ENCODE peak calls at places on chromosomes 3 and 15, in nine cellular contexts. K is psoas muscle; Q is type B pancreatic cell; C is GM23338; I is Calu3; E is OCI-LY7; G is CD8-positive, alpha-beta T cell; L is endodermal cell; T is activated B cell treated with CpG ODN at 0.5 μM for 24 hours. R is an unnamed sample.

GRCh38 chr3:106332884-106333283 is 464.1 kb upstream of the CBLB start:
- DNase-seq in K (no peak), Q (no peak), C (peak), I (peak), E (no peak), G (no peak), L (peak), T (no peak), R (no peak)

GRCh38 chr3:34203386-34203785 is 405.0 kb downstream of the PDCD6IP start:
- DNase-seq in K (no peak), Q (no peak), C (no peak), I (no peak), E (no peak), G (no peak), L (no peak), T (no peak), R (peak)

GRCh38 chr15:88657326-88658069 is 18.7 kb downstream of the ISG20 start:
- DNase-seq in K (no peak), Q (no peak), C (peak), I (peak), E (no peak), G (no peak), L (peak), T (no peak), R (peak)

GRCh38 chr3:61561374-61562041 is at the start of gene PTPRG:
- DNase-seq in K (peak), Q (peak), C (peak), I (peak), E (peak), G (no peak), L (peak), T (no peak), R (peak)

GRCh38 chr3:154324919-154325318 is 632 bp upstream of the DHX36 start:
- DNase-seq in K (no peak), Q (no peak), C (no peak), I (no peak), E (no peak), G (no peak), L (no peak), T (no peak), R (no peak)

GRCh38 chr3:49020335-49021212 is 1.3 kb upstream of the NDUFAF3 start:
- DNase-seq in K (peak), Q (no peak), C (peak), I (peak), E (peak), G (no peak), L (peak), T (no peak), R (peak)

GRCh38 chr3:108914774-108915641 is 38.7 kb downstream of the GUCA1C start:
- DNase-seq in K (no peak), Q (no peak), C (peak), I (peak), E (peak), G (peak), L (peak), T (no peak), R (peak)

GRCh38 chr15:68042156-68042854 is 11.8 kb upstream of the PIAS1 start:
- DNase-seq in K (no peak), Q (no peak), C (no peak), I (no peak), E (no peak), G (no peak), L (no peak), T (no peak), R (no peak)

GRCh38 chr3:81888822-81889557 is 127.5 kb upstream of the GBE1 start:
- DNase-seq in K (no peak), Q (no peak), C (no peak), I (no peak), E (no peak), G (no peak), L (no peak), T (no peak), R (no peak)

DNA sequence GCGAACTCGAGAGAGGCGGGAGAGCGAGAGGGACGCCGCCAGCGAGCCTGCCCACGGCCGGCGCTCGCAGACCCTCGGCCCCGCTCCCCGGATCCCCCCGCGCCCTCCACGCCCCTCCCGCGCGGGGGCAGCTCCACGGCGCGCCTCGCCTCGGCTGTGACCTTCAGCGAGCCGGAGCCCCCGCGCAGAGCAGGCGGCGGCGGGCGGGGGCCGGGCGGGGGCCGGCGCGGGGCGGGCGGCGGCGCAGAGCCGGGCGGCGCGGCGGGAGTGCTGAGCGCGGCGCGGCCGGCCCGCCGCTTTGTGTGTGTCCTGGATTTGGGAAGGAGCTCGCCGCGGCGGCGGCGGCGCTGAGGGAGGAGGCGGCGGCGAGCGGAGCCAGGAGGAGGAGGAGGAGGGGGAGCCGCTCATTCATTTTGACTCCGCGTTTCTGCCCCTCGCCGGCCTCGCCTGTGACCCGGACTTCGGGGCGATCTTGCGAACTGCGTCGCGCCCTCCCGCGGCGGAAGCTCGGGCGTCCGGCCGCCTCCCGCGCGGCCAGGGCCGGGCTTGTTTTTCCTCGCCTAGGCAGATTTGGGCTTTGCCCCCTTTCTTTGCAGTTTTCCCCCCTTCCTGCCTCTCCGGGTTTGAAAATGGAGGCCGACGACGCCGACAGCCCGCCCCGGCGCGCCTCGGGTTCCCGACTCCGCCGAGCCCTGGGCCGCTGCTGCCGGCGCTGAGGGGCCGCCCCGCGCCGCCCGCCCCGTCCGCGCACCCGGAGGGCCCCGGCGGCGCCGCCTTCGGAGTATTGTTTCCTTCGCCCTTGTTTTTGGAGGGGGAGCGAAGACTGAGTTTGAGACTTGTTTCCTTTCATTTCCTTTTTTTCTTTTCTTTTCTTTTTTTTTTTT is 557 bp downstream of the IGF1R start:
- DNase-seq in K (peak), Q (no peak), C (peak), I (peak), E (peak), G (no peak), L (peak), T (peak), R (peak)
- TF ChIP-seq CTCF in K (no peak), Q (no peak), C (no peak), I (no peak), E (no peak), G (no peak), L (no peak), T (no peak), R (peak)

GRCh38 chr3:136277115-136277514 is 27.0 kb downstream of the PCCB start:
- DNase-seq in K (no peak), Q (no peak), C (no peak), I (no peak), E (no peak), G (no peak), L (no peak), T (no peak), R (no peak)

GRCh38 chr3:136279092-136279491 is 29.0 kb downstream of the PCCB start:
- DNase-seq in K (no peak), Q (no peak), C (no peak), I (no peak), E (no peak), G (no peak), L (no peak), T (no peak), R (no peak)

GRCh38 chr3:136280961-136281360 is 30.8 kb downstream of the PCCB start:
- DNase-seq in K (no peak), Q (no peak), C (no peak), I (no peak), E (no peak), G (no peak), L (no peak), T (no peak), R (no peak)

GRCh38 chr3:136277634-136278033 is 27.5 kb downstream of the PCCB start:
- DNase-seq in K (no peak), Q (no peak), C (peak), I (no peak), E (no peak), G (no peak), L (peak), T (no peak), R (no peak)

DNA sequence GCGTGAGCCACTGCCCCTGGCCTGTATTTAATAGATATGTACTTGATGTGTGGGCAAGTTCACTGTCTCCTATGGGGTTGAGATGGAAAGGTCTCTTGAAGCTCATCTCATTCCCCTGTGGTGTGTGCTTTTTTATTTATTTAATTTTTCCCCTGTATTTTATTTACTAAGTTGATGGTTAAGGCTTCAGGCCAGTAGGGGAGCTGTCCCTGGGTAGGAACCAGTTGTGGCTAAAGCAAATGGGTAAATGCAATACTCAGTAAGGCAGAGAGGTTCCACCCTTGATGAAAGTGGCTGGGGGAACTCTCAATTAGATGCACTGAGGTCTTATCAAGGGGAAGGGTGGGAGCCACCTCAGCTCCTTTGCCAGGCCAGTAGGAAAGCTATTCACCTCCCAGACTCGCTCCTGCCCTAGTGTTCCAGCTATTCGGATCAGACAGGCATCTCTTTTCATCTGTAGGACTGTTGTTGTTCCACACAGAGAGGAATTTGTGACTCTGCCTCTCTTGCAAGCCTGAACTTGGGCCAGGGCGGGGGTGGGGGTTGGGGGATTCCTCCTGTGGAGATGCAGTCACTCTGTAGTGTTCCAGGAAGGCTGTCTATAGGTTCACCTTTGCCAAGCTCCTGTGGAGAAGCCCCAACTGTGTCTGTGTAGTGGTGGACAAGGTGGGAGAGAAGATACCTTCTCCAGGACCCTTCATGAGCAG is 26.1 kb downstream of the PCCB start:
- DNase-seq in K (no peak), Q (no peak), C (peak), I (no peak), E (no peak), G (no peak), L (no peak), T (no peak), R (no peak)
- TF ChIP-seq CTCF in K (no peak), Q (peak), C (peak), I (no peak), E (no peak), G (no peak), L (peak), T (no peak), R (peak)

GRCh38 chr3:179076243-179077027 is 4.8 kb upstream of the ZMAT3 start:
- DNase-seq in K (no peak), Q (no peak), C (no peak), I (no peak), E (no peak), G (no peak), L (no peak), T (no peak), R (no peak)

GRCh38 chr3:179083977-179084376 is 12.4 kb upstream of the ZMAT3 start:
- DNase-seq in K (no peak), Q (no peak), C (peak), I (no peak), E (no peak), G (no peak), L (no peak), T (no peak), R (no peak)

GRCh38 chr3:179079537-179079936 is 7.9 kb upstream of the ZMAT3 start:
- DNase-seq in K (no peak), Q (no peak), C (no peak), I (no peak), E (no peak), G (no peak), L (no peak), T (no peak), R (no peak)

GRCh38 chr3:179082416-179082815 is 10.8 kb upstream of the ZMAT3 start:
- DNase-seq in K (no peak), Q (no peak), C (no peak), I (no peak), E (no peak), G (no peak), L (no peak), T (no peak), R (no peak)

GRCh38 chr3:179081885-179082284 is 10.3 kb upstream of the ZMAT3 start:
- DNase-seq in K (no peak), Q (no peak), C (peak), I (no peak), E (no peak), G (no peak), L (no peak), T (no peak), R (no peak)
- TF ChIP-seq CTCF in K (no peak), Q (no peak), C (no peak), I (no peak), E (no peak), G (no peak), L (no peak), T (no peak), R (no peak)

GRCh38 chr3:126103121-126104027 is 19.4 kb upstream of the SLC41A3 start:
- DNase-seq in K (no peak), Q (peak), C (peak), I (no peak), E (peak), G (no peak), L (peak), T (no peak), R (no peak)
- TF ChIP-seq CTCF in K (no peak), Q (no peak), C (peak), I (no peak), E (peak), G (no peak), L (peak), T (no peak), R (peak)

GRCh38 chr3:127746400-127747057 is 73.8 kb downstream of the ABTB1 start:
- DNase-seq in K (no peak), Q (no peak), C (no peak), I (peak), E (no peak), G (no peak), L (no peak), T (no peak), R (no peak)

GRCh38 chr3:127747066-127747465 is 74.3 kb downstream of the ABTB1 start:
- DNase-seq in K (no peak), Q (no peak), C (no peak), I (no peak), E (no peak), G (no peak), L (no peak), T (no peak), R (no peak)

GRCh38 chr3:127748754-127749327 is 73.5 kb downstream of the MGLL start:
- DNase-seq in K (no peak), Q (no peak), C (no peak), I (no peak), E (no peak), G (no peak), L (no peak), T (no peak), R (no peak)

GRCh38 chr3:127749361-127749760 is 73.0 kb downstream of the MGLL start:
- DNase-seq in K (no peak), Q (no peak), C (no peak), I (no peak), E (no peak), G (no peak), L (no peak), T (no peak), R (no peak)

DNA sequence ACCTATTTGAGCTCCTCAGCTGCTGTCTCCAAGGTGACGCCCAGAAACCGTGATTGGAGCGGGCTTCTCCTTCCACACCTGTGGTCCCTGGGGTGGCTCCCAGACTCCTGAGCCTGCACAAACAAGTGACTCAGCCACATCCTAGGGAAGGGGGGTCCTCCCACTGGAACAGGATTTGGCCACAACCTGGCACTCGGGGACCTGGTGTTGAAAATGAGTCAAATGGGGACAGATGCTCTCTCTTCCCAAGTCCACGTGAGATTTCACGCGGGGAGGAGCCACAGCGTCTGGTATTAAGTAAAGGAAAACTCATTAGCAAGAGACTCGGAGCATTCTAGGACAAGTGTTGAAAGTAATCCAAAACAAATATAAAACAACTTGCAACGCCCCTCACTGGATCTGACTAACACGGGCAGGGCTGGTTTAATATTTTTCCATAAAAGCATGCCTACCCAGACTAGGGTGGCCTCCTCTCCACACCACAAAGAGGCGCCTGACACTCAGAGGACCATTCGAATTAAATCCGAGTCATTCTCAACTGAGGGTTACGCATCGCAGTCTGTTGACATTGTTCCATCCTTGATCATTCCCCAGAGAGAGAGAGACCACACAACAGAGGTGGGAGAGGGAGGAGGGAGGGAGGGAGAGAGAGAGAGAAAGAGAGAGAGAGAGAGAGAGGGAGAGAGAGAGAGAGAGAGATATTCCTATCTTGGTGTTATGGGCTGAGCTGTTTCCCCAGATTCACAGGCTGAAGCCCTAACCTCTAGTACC is 74.4 kb downstream of the MGLL start:
- DNase-seq in K (peak), Q (no peak), C (no peak), I (peak), E (no peak), G (no peak), L (peak), T (no peak), R (no peak)
- TF ChIP-seq CTCF in K (no peak), Q (no peak), C (no peak), I (no peak), E (no peak), G (no peak), L (no peak), T (no peak), R (no peak)

DNA sequence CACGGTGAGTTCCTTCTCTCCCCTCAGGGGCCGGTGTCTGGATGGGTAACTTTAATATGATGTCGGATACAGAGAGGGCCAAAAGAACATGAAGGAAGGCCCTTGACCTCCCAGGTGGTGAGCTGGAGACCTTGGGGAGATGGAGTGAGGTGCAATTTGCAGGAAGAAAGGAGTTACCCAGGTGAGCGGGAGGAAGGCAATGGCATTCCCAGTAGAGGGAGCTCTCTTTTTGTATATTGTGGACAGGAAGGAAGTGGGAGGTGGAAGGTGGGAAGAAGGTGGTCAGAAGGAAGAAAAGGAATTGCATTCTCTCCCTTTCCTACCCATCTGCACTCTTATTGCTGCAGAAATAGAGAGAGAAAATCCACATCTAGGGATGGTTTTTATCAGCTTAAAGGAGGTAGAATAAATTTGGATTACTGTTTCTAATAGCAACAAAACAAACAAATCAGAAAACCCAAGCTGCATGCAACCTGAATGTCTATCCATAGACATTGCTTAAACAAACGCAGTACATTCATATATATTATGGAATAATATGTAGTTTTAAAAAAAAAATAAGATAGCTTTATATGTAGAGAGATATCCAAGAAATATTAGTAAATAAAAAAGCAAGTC is 169.0 kb upstream of the TSC22D2 start:
- DNase-seq in K (no peak), Q (no peak), C (peak), I (peak), E (no peak), G (no peak), L (peak), T (no peak), R (peak)
- TF ChIP-seq CTCF in K (peak), Q (peak), C (peak), I (peak), E (peak), G (no peak), L (peak), T (no peak), R (peak)